ENCODE peak calls at places on chromosomes 1 and 21, in six cellular contexts. W, J, C, O, I and E are unnamed samples.

GRCh38 chr21:39073717-39074116 is 109.5 kb downstream of the PSMG1 start:
- DNase-seq in J (no peak), C (no peak), I (no peak), O (no peak), W (peak), E (no peak)

GRCh38 chr1:39026947-39027507 is 877 bp downstream of the NDUFS5 start:
- DNase-seq in C (no peak), I (no peak), W (no peak), J (no peak), O (no peak), E (no peak)

GRCh38 chr1:61162513-61163274 is 80.3 kb downstream of the NFIA start:
- DNase-seq in W (no peak), O (no peak), J (no peak), C (no peak), I (no peak), E (no peak)

GRCh38 chr1:15989776-15990175 is 13.9 kb upstream of the ZBTB17 start:
- DNase-seq in C (no peak), J (no peak), W (no peak), I (no peak), O (no peak), E (no peak)

GRCh38 chr1:51237714-51238403 is 1.8 kb downstream of the RNF11 start:
- DNase-seq in I (no peak), J (no peak), O (no peak), C (peak), W (no peak), E (peak)

GRCh38 chr1:228215663-228216116 is 7.8 kb downstream of the OBSCN start:
- DNase-seq in I (no peak), W (no peak), J (no peak), O (no peak), C (no peak), E (no peak)

GRCh38 chr1:54163051-54163450 is 10.3 kb upstream of the CDCP2 start:
- DNase-seq in I (no peak), C (no peak), W (no peak), J (no peak), O (no peak), E (no peak)

GRCh38 chr1:76891931-76892330 is 24.7 kb downstream of the ST6GALNAC5 start:
- DNase-seq in W (no peak), I (no peak), J (no peak), O (no peak), C (peak), E (peak)

GRCh38 chr21:16211339-16212303 is 481.8 kb downstream of the USP25 start:
- DNase-seq in I (no peak), W (no peak), J (no peak), O (no peak), C (peak), E (peak)

GRCh38 chr1:68174173-68175113 is 57.9 kb downstream of the WLS start:
- DNase-seq in I (no peak), O (peak), C (peak), J (no peak), W (peak), E (peak)

GRCh38 chr1:216064643-216065042 is 358.6 kb downstream of the USH2A start:
- DNase-seq in W (no peak), C (no peak), J (no peak), O (no peak), I (no peak), E (peak)

GRCh38 chr1:80639777-80640533 is 1160.8 kb upstream of the ADGRL2 start:
- DNase-seq in O (no peak), C (no peak), J (no peak), I (no peak), W (no peak), E (no peak)

GRCh38 chr1:26677306-26678115 is 18.3 kb upstream of the ARID1A start:
- DNase-seq in J (peak), C (peak), O (peak), W (peak), I (peak), E (peak)

GRCh38 chr1:168179411-168180147 is 817 bp downstream of the TIPRL start:
- DNase-seq in C (peak), W (no peak), O (no peak), J (no peak), I (no peak), E (peak)

GRCh38 chr1:185632659-185633428 is 101.3 kb upstream of the HMCN1 start:
- DNase-seq in J (no peak), I (no peak), W (no peak), O (no peak), C (peak), E (no peak)

GRCh38 chr21:41112740-41113692 is 54.9 kb upstream of the BACE2 start:
- DNase-seq in J (peak), O (no peak), W (peak), I (no peak), C (peak), E (peak)

GRCh38 chr1:221878134-221878533 is 136.2 kb upstream of the DUSP10 start:
- DNase-seq in C (no peak), O (no peak), J (no peak), I (no peak), W (no peak), E (no peak)

GRCh38 chr1:84841971-84842370 is 51.0 kb downstream of the LPAR3 start:
- DNase-seq in C (no peak), I (no peak), J (no peak), W (no peak), O (no peak), E (no peak)

GRCh38 chr1:108590436-108590835 is 30.5 kb downstream of the EEIG2 start:
- DNase-seq in O (peak), I (no peak), J (no peak), C (peak), W (no peak), E (no peak)

GRCh38 chr1:51948491-51948915 is 42.0 kb downstream of the RAB3B start:
- DNase-seq in J (no peak), O (no peak), W (no peak), I (no peak), C (no peak), E (no peak)

GRCh38 chr1:51280321-51281096 is 44.4 kb downstream of the RNF11 start:
- DNase-seq in J (no peak), O (no peak), W (no peak), C (no peak), I (no peak), E (no peak)

GRCh38 chr1:226511296-226511695 is 37.3 kb upstream of the STUM start:
- DNase-seq in W (no peak), J (no peak), I (no peak), C (no peak), O (no peak), E (no peak)

GRCh38 chr1:236307437-236307836 is 25.7 kb upstream of the ERO1B start:
- DNase-seq in W (no peak), O (no peak), I (no peak), J (no peak), C (no peak), E (no peak)

GRCh38 chr1:180973360-180973759 is 49.3 kb downstream of the STX6 start:
- DNase-seq in J (no peak), C (no peak), W (no peak), I (no peak), O (no peak), E (no peak)

GRCh38 chr1:150976879-150977694 is 2.5 kb upstream of the CERS2 start:
- DNase-seq in I (peak), C (no peak), O (peak), J (peak), W (peak), E (peak)

GRCh38 chr1:19679691-19680090 is 15.0 kb downstream of the HTR6 start:
- DNase-seq in O (no peak), J (no peak), C (no peak), W (no peak), I (no peak), E (no peak)

GRCh38 chr1:33043267-33044090 is 6.8 kb upstream of the AK2 start:
- DNase-seq in I (no peak), O (no peak), J (no peak), W (no peak), C (no peak), E (no peak)

GRCh38 chr1:203009185-203009584 is 2.0 kb downstream of the TMEM183A start:
- DNase-seq in O (no peak), J (no peak), I (no peak), W (no peak), C (no peak), E (no peak)

GRCh38 chr1:94316836-94317789 is 79.7 kb upstream of the ARHGAP29 start:
- DNase-seq in J (no peak), O (no peak), C (no peak), I (no peak), W (no peak), E (no peak)

GRCh38 chr1:201137579-201138310 is 10.8 kb upstream of the ASCL5 start:
- DNase-seq in J (peak), W (peak), C (peak), I (no peak), O (peak), E (peak)

GRCh38 chr1:160625321-160625720 is 21.5 kb downstream of the SLAMF1 start:
- DNase-seq in I (no peak), C (no peak), J (no peak), O (no peak), W (no peak), E (no peak)

GRCh38 chr1:206538086-206538781 is 30.9 kb downstream of the RASSF5 start:
- DNase-seq in W (no peak), C (no peak), I (no peak), J (no peak), O (no peak), E (no peak)

GRCh38 chr1:9651565-9652378 is at the start of gene PIK3CD:
- DNase-seq in I (peak), J (peak), O (peak), W (no peak), C (peak), E (no peak)

GRCh38 chr21:34205811-34206635 is 132.6 kb downstream of the MRPS6 start:
- DNase-seq in C (peak), I (no peak), O (no peak), J (no peak), W (no peak), E (no peak)

GRCh38 chr1:183600136-183600535 is 9.9 kb upstream of the NCF2 start:
- DNase-seq in J (no peak), C (peak), I (no peak), W (peak), O (no peak), E (peak)

GRCh38 chr1:226939439-226940028 is 560 bp upstream of the COQ8A start:
- DNase-seq in W (peak), I (peak), J (peak), O (peak), C (no peak), E (peak)